ENCODE peak calls at places on chromosome 19, in six cellular contexts. L is T-helper 1 cell; I is naive thymus-derived CD8-positive, alpha-beta T cell; Q is hypothalamus; N is GM12892; W is ELR. T is an unnamed sample.

GRCh38 chr19:46904114-46905060 is 43.6 kb downstream of the ARHGAP35 start:
- DNase-seq in W (peak; percentile 42), L (no peak), N (no peak), Q (no peak), I (no peak), T (no peak)

GRCh38 chr19:12720851-12721655 is 2.7 kb downstream of the TNPO2 start:
- DNase-seq in Q (no peak), I (no peak), N (no peak), L (peak; percentile 44), W (peak; percentile 44), T (no peak)

GRCh38 chr19:56840452-56841193 is at the start of the genes PEG3 and ZIM2:
- DNase-seq in W (no peak), N (no peak), L (no peak), Q (peak; percentile 24), I (no peak), T (no peak)

GRCh38 chr19:17332677-17333581 is 1.7 kb downstream of the ANO8 start:
- DNase-seq in I (no peak), W (peak; percentile 65), N (no peak), L (peak; percentile 68), Q (no peak), T (peak; percentile 58)

GRCh38 chr19:49930483-49931011 is 1.2 kb upstream of the NUP62 start:
- DNase-seq in L (peak; percentile 21), W (peak; percentile 18), Q (no peak), N (no peak), I (no peak), T (no peak)

GRCh38 chr19:1455336-1456120 is 5.6 kb downstream of the APC2 start:
- DNase-seq in N (peak; percentile 71), W (peak; percentile 76), I (no peak), L (peak; percentile 70), Q (no peak), T (peak; percentile 36)

GRCh38 chr19:31350693-31351211 is 1.5 kb upstream of the TSHZ3 start:
- DNase-seq in L (no peak), N (no peak), Q (no peak), I (no peak), W (peak; percentile 60), T (no peak)

GRCh38 chr19:22893855-22894270 is 61.8 kb downstream of the ZNF723 start:
- DNase-seq in N (no peak), Q (no peak), L (no peak), W (no peak), I (no peak), T (no peak)

GRCh38 chr19:15288146-15288963 is 44.0 kb downstream of the BRD4 start:
- DNase-seq in I (peak; percentile 23), L (no peak), N (no peak), Q (no peak), W (no peak), T (no peak)

GRCh38 chr19:31500540-31500830 is 151.2 kb upstream of the TSHZ3 start:
- DNase-seq in L (no peak), Q (no peak), N (no peak), W (no peak), I (no peak), T (no peak)

GRCh38 chr19:39515551-39516191 is 732 bp downstream of the SELENOV start:
- DNase-seq in I (no peak), L (no peak), Q (no peak), W (no peak), N (no peak), T (peak; percentile 17)

GRCh38 chr19:609001-609340 is 19.3 kb downstream of the HCN2 start:
- DNase-seq in N (no peak), W (no peak), L (no peak), I (no peak), Q (no peak), T (no peak)

GRCh38 chr19:752652-753517 is 2.0 kb downstream of the MISP start:
- DNase-seq in I (no peak), N (no peak), L (no peak), W (peak; percentile 89), Q (no peak), T (no peak)

GRCh38 chr19:4768934-4769777 is 22.4 kb upstream of the FEM1A start:
- DNase-seq in N (peak; percentile 64), L (peak; percentile 60), I (peak; percentile 78), W (peak; percentile 92), Q (no peak), T (peak; percentile 74)

GRCh38 chr19:50669319-50670101 is 20.3 kb downstream of the C19orf81 start:
- DNase-seq in L (peak; percentile 31), I (peak; percentile 19), Q (no peak), N (no peak), W (peak; percentile 46), T (peak; percentile 29)

GRCh38 chr19:35299523-35300339 is 7.8 kb downstream of the MAG start:
- DNase-seq in Q (no peak), N (no peak), W (peak; percentile 14), L (no peak), I (no peak), T (no peak)

GRCh38 chr19:15218501-15218900 is 13.7 kb downstream of the EPHX3 start:
- DNase-seq in I (no peak), N (no peak), W (no peak), L (no peak), Q (no peak), T (no peak)

GRCh38 chr19:52670046-52670445 is 31.9 kb upstream of the ZNF83 start:
- DNase-seq in N (no peak), W (no peak), Q (no peak), L (no peak), I (no peak), T (no peak)

GRCh38 chr19:47156861-47157454 is 26.3 kb downstream of the SAE1 start:
- DNase-seq in Q (no peak), I (no peak), N (no peak), W (no peak), L (peak; percentile 45), T (no peak)

GRCh38 chr19:18205180-18205915 is 1.5 kb upstream of the RAB3A start:
- DNase-seq in L (peak; percentile 52), N (no peak), W (peak; percentile 83), I (peak; percentile 47), Q (peak; percentile 5), T (peak; percentile 34)

GRCh38 chr19:6663236-6664187 is 6.4 kb downstream of the TNFSF14 start:
- DNase-seq in W (peak; percentile 39), N (no peak), Q (no peak), L (peak; percentile 44), I (no peak), T (no peak)

GRCh38 chr19:13026478-13026999 is 31.3 kb downstream of the NFIX start:
- DNase-seq in I (no peak), Q (no peak), W (peak; percentile 58), L (no peak), N (no peak), T (no peak)

GRCh38 chr19:16477311-16477710 is 5.5 kb upstream of the EPS15L1 start:
- DNase-seq in L (no peak), I (no peak), W (no peak), Q (no peak), N (no peak), T (no peak)

GRCh38 chr19:40754611-40755247 is 3.7 kb downstream of the SNRPA start:
- DNase-seq in Q (no peak), L (peak; percentile 68), I (no peak), W (peak; percentile 28), N (no peak), T (no peak)

GRCh38 chr19:778910-779653 is 18.2 kb upstream of the PTBP1 start:
- DNase-seq in Q (no peak), L (no peak), I (no peak), W (peak; percentile 89), N (no peak), T (no peak)

GRCh38 chr19:30711296-30711695 is 339.1 kb downstream of the ZNF536 start:
- DNase-seq in I (no peak), W (no peak), Q (no peak), N (no peak), L (no peak), T (no peak)

GRCh38 chr19:35268546-35269424 is at the start of gene USF2:
- DNase-seq in Q (peak; percentile 23), W (peak; percentile 77), N (peak; percentile 69), L (peak; percentile 72), I (peak; percentile 60), T (peak; percentile 40)

GRCh38 chr19:11379857-11380350 is 4.2 kb downstream of the EPOR start:
- DNase-seq in L (no peak), I (no peak), W (no peak), N (no peak), Q (no peak), T (no peak)

GRCh38 chr19:40150170-40150569 is 41.1 kb upstream of the MAP3K10 start:
- DNase-seq in W (no peak), I (no peak), L (no peak), Q (no peak), N (no peak), T (no peak)

GRCh38 chr19:15616627-15617270 is 1.7 kb downstream of the CYP4F8 start:
- DNase-seq in L (no peak), W (no peak), I (no peak), N (no peak), Q (no peak), T (no peak)

GRCh38 chr19:4233282-4233853 is 4.0 kb downstream of the EBI3 start:
- DNase-seq in L (peak; percentile 54), N (peak; percentile 54), W (peak; percentile 48), I (peak; percentile 55), Q (no peak), T (peak; percentile 58)

GRCh38 chr19:8209111-8209964 is at the start of gene CERS4:
- DNase-seq in N (peak; percentile 92), Q (peak; percentile 25), L (peak; percentile 70), W (peak; percentile 24), I (peak; percentile 72), T (peak; percentile 80)

GRCh38 chr19:34253711-34254551 is 423 bp upstream of the GARRE1 start:
- DNase-seq in W (peak; percentile 76), Q (peak; percentile 23), L (peak; percentile 84), N (peak; percentile 83), I (peak; percentile 79), T (peak; percentile 91)

GRCh38 chr19:55091955-55092354 is 16.3 kb downstream of the EPS8L1 start:
- DNase-seq in I (no peak), N (no peak), L (no peak), W (no peak), Q (no peak), T (no peak)

GRCh38 chr19:52138614-52139290 is 986 bp downstream of the ZNF616 start:
- DNase-seq in L (no peak), N (no peak), Q (no peak), W (peak; percentile 52), I (no peak), T (no peak)

T was measured in T-cell.